ENCODE peak calls at places on chromosomes 7 and 10, in five cellular contexts. C is K562, J is GM12878, L is HCT116, V is HepG2. N is an unnamed sample.

GRCh38 chr7:36165059-36165458 is 12.0 kb downstream of the EEPD1 start:
- DNase-seq in C (no peak), J (no peak), L (no peak), V (peak), N (no peak)

GRCh38 chr10:127184582-127184981 is 11.8 kb downstream of the INSYN2A start:
- DNase-seq in C (no peak), J (no peak), L (no peak), V (no peak), N (no peak)

GRCh38 chr10:43623351-43623750 is 17.1 kb downstream of the ZNF485 start:
- DNase-seq in C (peak), J (no peak), L (no peak), V (no peak), N (no peak)

GRCh38 chr10:14247650-14248258 is 83.0 kb downstream of the FRMD4A start:
- DNase-seq in C (no peak), J (no peak), L (no peak), V (no peak), N (no peak)

GRCh38 chr7:117630907-117631564 is 151.2 kb downstream of the CFTR start:
- DNase-seq in C (no peak), J (no peak), L (no peak), V (no peak), N (no peak)

GRCh38 chr7:956031-956430 is 1.6 kb upstream of the ADAP1 start:
- DNase-seq in C (no peak), J (no peak), L (no peak), V (no peak), N (no peak)

GRCh38 chr10:12720217-12720981 is 281.1 kb downstream of the CCDC3 start:
- DNase-seq in C (no peak), J (no peak), L (peak), V (peak), N (no peak)

GRCh38 chr7:122273117-122273516 is 31.4 kb downstream of the FEZF1 start:
- DNase-seq in C (no peak), J (no peak), L (no peak), V (no peak), N (no peak)

GRCh38 chr10:18583575-18584270 is 67.7 kb downstream of the NSUN6 start:
- DNase-seq in C (no peak), J (no peak), L (no peak), V (no peak), N (no peak)

GRCh38 chr10:95469251-95469650 is 91.9 kb downstream of the SORBS1 start:
- DNase-seq in C (no peak), J (no peak), L (no peak), V (no peak), N (no peak)

GRCh38 chr10:95475003-95475383 is 86.2 kb downstream of the SORBS1 start:
- DNase-seq in C (no peak), J (no peak), L (no peak), V (no peak), N (no peak)

GRCh38 chr10:95474228-95475002 is 86.8 kb downstream of the SORBS1 start:
- DNase-seq in C (no peak), J (no peak), L (no peak), V (peak), N (no peak)

GRCh38 chr10:95469676-95470075 is 91.5 kb downstream of the SORBS1 start:
- DNase-seq in C (no peak), J (no peak), L (no peak), V (no peak), N (no peak)

DNA sequence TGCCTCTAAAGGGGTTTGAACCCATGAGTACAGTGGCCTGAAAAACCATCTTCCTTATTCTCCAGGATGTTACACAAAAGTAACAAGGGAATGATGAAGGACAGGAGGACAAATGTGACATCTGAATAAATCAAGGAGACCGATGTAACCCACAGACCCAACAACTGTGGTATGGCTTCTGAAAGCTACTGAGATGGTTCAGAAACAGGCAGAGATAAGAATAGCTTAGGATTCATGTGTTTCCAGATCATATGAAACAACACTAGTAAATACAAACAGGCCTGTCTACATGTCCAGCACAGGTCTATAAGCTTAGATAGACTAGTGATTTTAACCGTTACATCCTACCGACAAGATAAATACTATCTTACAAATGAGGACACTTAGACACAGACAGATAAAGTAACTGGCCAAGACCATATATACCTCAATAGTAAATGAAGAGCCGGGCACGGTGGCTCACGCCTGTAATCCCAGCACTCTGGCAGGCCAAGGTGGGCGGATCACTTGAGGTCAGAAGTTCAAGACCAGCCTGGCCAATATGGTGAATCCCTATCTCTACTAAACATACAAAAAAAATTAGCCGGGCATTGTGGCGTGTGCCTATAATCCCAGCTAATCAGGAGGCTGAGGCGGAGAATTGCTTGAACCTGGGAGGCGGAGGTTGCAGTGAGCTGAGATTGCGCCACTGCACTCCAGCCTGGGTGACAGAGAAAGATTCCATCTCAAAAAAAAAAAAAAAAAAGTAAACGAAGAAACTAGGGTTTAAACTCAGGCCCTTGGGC is 88.7 kb downstream of the SORBS1 start:
- DNase-seq in C (no peak), J (no peak), L (no peak), V (peak), N (no peak)
- TF ChIP-seq ATF3 in C (no peak), J (no peak), L (no peak), V (no peak), N (no peak)

DNA sequence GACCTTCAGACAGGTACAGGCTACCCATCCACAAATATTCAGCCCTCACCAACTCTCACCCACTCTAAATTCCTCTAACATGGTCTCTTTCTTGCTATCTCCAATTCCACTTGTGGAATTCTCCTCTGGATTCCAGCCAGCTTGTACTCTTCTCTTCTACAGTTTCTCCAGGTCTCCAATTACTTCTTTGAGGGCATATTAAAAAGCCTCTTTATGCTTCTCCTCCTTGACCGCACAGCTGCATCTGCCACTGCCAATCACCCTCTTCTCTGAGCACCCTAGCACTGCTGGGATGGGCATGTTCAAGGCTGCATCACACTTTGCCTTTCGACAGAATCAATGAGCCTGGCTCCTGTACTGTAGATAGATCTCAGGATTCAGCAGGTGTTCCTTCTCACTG is 101.5 kb upstream of the ANKRD1 start:
- DNase-seq in C (no peak), J (no peak), L (no peak), V (no peak), N (no peak)
- TF ChIP-seq SRF in C (no peak), J (no peak), L (no peak), V (no peak), N (no peak)

GRCh38 chr10:16120563-16120962 is 260.3 kb upstream of the MINDY3 start:
- DNase-seq in C (no peak), J (no peak), L (no peak), V (no peak), N (no peak)

GRCh38 chr10:16119445-16119844 is 259.1 kb upstream of the MINDY3 start:
- DNase-seq in C (no peak), J (no peak), L (no peak), V (no peak), N (no peak)

GRCh38 chr10:16117305-16117695 is 257.0 kb upstream of the MINDY3 start:
- DNase-seq in C (no peak), J (no peak), L (no peak), V (no peak), N (no peak)

GRCh38 chr10:16116404-16117304 is 256.3 kb upstream of the MINDY3 start:
- DNase-seq in C (peak), J (peak), L (peak), V (peak), N (peak)
- TF ChIP-seq ATF3 in C (no peak), J (no peak), L (no peak), V (no peak), N (no peak)

GRCh38 chr10:132374612-132375011 is 22.4 kb upstream of the PWWP2B start:
- DNase-seq in C (no peak), J (no peak), L (no peak), V (no peak), N (no peak)

GRCh38 chr10:132374176-132374575 is 22.8 kb upstream of the PWWP2B start:
- DNase-seq in C (no peak), J (no peak), L (no peak), V (no peak), N (no peak)

GRCh38 chr10:132372516-132373095 is 24.4 kb upstream of the PWWP2B start:
- DNase-seq in C (no peak), J (no peak), L (no peak), V (no peak), N (no peak)

GRCh38 chr10:132371641-132372081 is 25.3 kb upstream of the PWWP2B start:
- DNase-seq in C (no peak), J (no peak), L (peak), V (no peak), N (peak)

GRCh38 chr10:132373241-132373955 is 23.6 kb upstream of the PWWP2B start:
- DNase-seq in C (no peak), J (no peak), L (no peak), V (no peak), N (no peak)
- TF ChIP-seq SRF in C (no peak), J (no peak), L (no peak), V (no peak), N (no peak)

GRCh38 chr10:98323221-98324164 is 55.5 kb upstream of the LOXL4 start:
- DNase-seq in C (peak), J (no peak), L (peak), V (peak), N (no peak)
- TF ChIP-seq ATF3 in C (peak), J (no peak), L (no peak), V (no peak), N (no peak)